ENCODE peak calls at places on chromosome 6, in four cellular contexts. X is activated T-cell treated with anti-CD3 and anti-CD28 coated beads for 1 hour; D is activated CD8-positive, alpha-beta memory T cell treated with anti-CD3 and anti-CD28 coated beads for 4 hours; H is NCI-H1436 treated with DMSO at 0.1 percent for 48 hours. F is an unnamed sample.

GRCh38 chr6:351867-352289 is 39.7 kb upstream of the IRF4 start:
- DNase-seq in X (no peak), D (no peak), H (no peak), F (no peak)

GRCh38 chr6:110853754-110854477 is 20.7 kb upstream of the AMD1 start:
- DNase-seq in D (no peak), X (no peak), H (no peak), F (no peak)

GRCh38 chr6:69105288-69105687 is 470.2 kb downstream of the ADGRB3 start:
- DNase-seq in H (no peak), D (no peak), X (no peak), F (no peak)

GRCh38 chr6:150606258-150607043 is 6.8 kb downstream of the PLEKHG1 start:
- DNase-seq in H (no peak), X (no peak), D (no peak), F (no peak)

GRCh38 chr6:10210052-10210451 is 204.8 kb downstream of the TFAP2A start:
- DNase-seq in H (no peak), D (no peak), X (no peak), F (no peak)

GRCh38 chr6:19827903-19828302 is 9.3 kb upstream of the ID4 start:
- DNase-seq in D (no peak), H (no peak), X (no peak), F (no peak)

GRCh38 chr6:157398151-157398550 is 17.2 kb downstream of the ZDHHC14 start:
- DNase-seq in H (no peak), D (no peak), X (no peak), F (no peak)

GRCh38 chr6:31701666-31702420 is 1.3 kb downstream of the ABHD16A start:
- DNase-seq in H (peak), D (no peak), X (no peak), F (no peak)

GRCh38 chr6:148611213-148611612 is 135.6 kb upstream of the UST start:
- DNase-seq in H (no peak), D (no peak), X (no peak), F (no peak)

GRCh38 chr6:3045777-3046176 is 22.5 kb upstream of the RIPK1 start:
- DNase-seq in D (no peak), H (no peak), X (no peak), F (no peak)

GRCh38 chr6:3663811-3664210 is 87.7 kb downstream of the PXDC1 start:
- DNase-seq in H (no peak), X (no peak), D (no peak), F (no peak)

GRCh38 chr6:29011276-29011734 is 6.2 kb upstream of the ZNF311 start:
- DNase-seq in H (no peak), X (peak), D (no peak), F (no peak)

GRCh38 chr6:133973109-133973971 is 20.3 kb downstream of the TBPL1 start:
- DNase-seq in D (no peak), H (peak), X (no peak), F (no peak)

GRCh38 chr6:113995632-113996031 is 24.7 kb upstream of the HDAC2 start:
- DNase-seq in X (no peak), D (no peak), H (no peak), F (peak)

GRCh38 chr6:42532038-42532669 is 31.7 kb upstream of the UBR2 start:
- DNase-seq in H (peak), X (no peak), D (no peak), F (no peak)

GRCh38 chr6:56399672-56400263 is 152.4 kb upstream of the COL21A1 start:
- DNase-seq in H (peak), D (no peak), X (no peak), F (no peak)

GRCh38 chr6:158715330-158716311 is 65.8 kb downstream of the SYTL3 start:
- DNase-seq in D (no peak), H (no peak), X (no peak), F (no peak)

GRCh38 chr6:36216559-36216958 is 20.0 kb downstream of the BRPF3 start:
- DNase-seq in D (no peak), H (no peak), X (no peak), F (no peak)

GRCh38 chr6:17630511-17631073 is 30.5 kb downstream of the FAM8A1 start:
- DNase-seq in H (no peak), X (no peak), D (no peak), F (no peak)

GRCh38 chr6:44207966-44208365 is 8.8 kb upstream of the MYMX start:
- DNase-seq in D (no peak), H (no peak), X (no peak), F (no peak)

GRCh38 chr6:45608252-45608911 is 230.6 kb upstream of the SUPT3H start:
- DNase-seq in H (no peak), X (no peak), D (no peak), F (no peak)

GRCh38 chr6:141877275-141877983 is 255.3 kb upstream of the GJE1 start:
- DNase-seq in D (no peak), H (no peak), X (no peak), F (no peak)

GRCh38 chr6:16949696-16950095 is 152.2 kb upstream of the STMND1 start:
- DNase-seq in D (no peak), X (no peak), H (no peak), F (no peak)

GRCh38 chr6:12504325-12504966 is 212.1 kb upstream of the PHACTR1 start:
- DNase-seq in H (no peak), D (no peak), X (no peak), F (no peak)

GRCh38 chr6:28587011-28587745 is 61.5 kb downstream of the GPX5 start:
- DNase-seq in X (peak), D (peak), H (peak), F (no peak)

GRCh38 chr6:151059612-151060095 is 180.1 kb upstream of the AKAP12 start:
- DNase-seq in D (no peak), X (no peak), H (no peak), F (no peak)

GRCh38 chr6:170529839-170530520 is 23.1 kb downstream of the PSMB1 start:
- DNase-seq in H (no peak), D (peak), X (peak), F (no peak)

GRCh38 chr6:1310628-1311399 is 1.1 kb upstream of the FOXQ1 start:
- DNase-seq in X (no peak), H (no peak), D (no peak), F (no peak)

GRCh38 chr6:149026530-149026942 is 279.7 kb downstream of the UST start:
- DNase-seq in X (no peak), D (no peak), H (no peak), F (no peak)

GRCh38 chr6:20907486-20908071 is 373.3 kb downstream of the CDKAL1 start:
- DNase-seq in D (no peak), X (no peak), H (no peak), F (no peak)

GRCh38 chr6:28215425-28215824 is 9.7 kb upstream of the ZSCAN9 start:
- DNase-seq in D (no peak), X (no peak), H (no peak), F (no peak)

GRCh38 chr6:154500769-154501171 is 9.7 kb downstream of the CNKSR3 start:
- DNase-seq in X (no peak), D (no peak), H (no peak), F (no peak)

GRCh38 chr6:81708306-81708705 is 44.2 kb downstream of the TENT5A start:
- DNase-seq in D (no peak), H (no peak), X (no peak), F (no peak)

GRCh38 chr6:73579851-73580246 is 59.0 kb upstream of the EEF1A1 start:
- DNase-seq in D (no peak), X (no peak), H (no peak), F (no peak)

GRCh38 chr6:53115741-53116140 is 32.9 kb downstream of the GCM1 start:
- DNase-seq in X (no peak), D (no peak), H (no peak), F (no peak)

GRCh38 chr6:129031051-129031599 is 148.2 kb downstream of the LAMA2 start:
- DNase-seq in X (no peak), D (no peak), H (no peak), F (no peak)

GRCh38 chr6:24699521-24700359 is 19.2 kb downstream of the C6orf62 start:
- DNase-seq in X (no peak), H (no peak), D (no peak), F (no peak)